ENCODE peak calls at places on chromosomes 2 and 18, in nine cellular contexts. H is NCI-H1105 treated with DMSO at 0.1 percent for 48 hours; B is DMS153; T is AG08396; I is aorta; F is putamen; C is Kasumi-1; R is activated effector memory CD4-positive, alpha-beta T cell treated with anti-CD3 and anti-CD28 coated beads, Interleukin-2, amount 50 U/mL, for 16 hours; M is fibroblast of lung. Q is an unnamed sample.

GRCh38 chr18:44592639-44593038 is 88.0 kb upstream of the SETBP1 start:
- DNase-seq in C (no peak), H (no peak), I (no peak), F (no peak), R (no peak), M (peak), T (peak), B (no peak), Q (no peak)

GRCh38 chr2:121999273-121999672 is 243.8 kb downstream of the TSN start:
- DNase-seq in F (no peak), C (peak), R (no peak), T (peak), M (peak), B (peak), H (peak), I (no peak), Q (no peak)

GRCh38 chr18:32355896-32356295 is 114.8 kb downstream of the GAREM1 start:
- DNase-seq in I (no peak), B (no peak), H (no peak), C (no peak), F (no peak), T (no peak), R (no peak), M (peak), Q (no peak)

GRCh38 chr18:45457933-45458332 is 157.3 kb upstream of the SLC14A2 start:
- DNase-seq in H (no peak), B (no peak), T (no peak), F (no peak), I (no peak), C (no peak), R (no peak), M (no peak), Q (no peak)

GRCh38 chr2:1582891-1583341 is 161.4 kb downstream of the PXDN start:
- DNase-seq in R (peak), B (no peak), M (no peak), T (no peak), C (no peak), H (no peak), I (peak), F (no peak), Q (no peak)

GRCh38 chr2:154261473-154262027 is 389.8 kb downstream of the GALNT13 start:
- DNase-seq in C (no peak), B (no peak), H (no peak), R (no peak), T (no peak), I (no peak), F (no peak), M (no peak), Q (no peak)

GRCh38 chr18:57429607-57430165 is 5.5 kb upstream of the ONECUT2 start:
- DNase-seq in T (no peak), F (no peak), B (no peak), H (no peak), I (no peak), R (no peak), C (no peak), M (no peak), Q (peak)

GRCh38 chr2:30670453-30670852 is 136.8 kb downstream of the CAPN13 start:
- DNase-seq in T (no peak), M (no peak), F (no peak), C (no peak), H (no peak), B (no peak), R (no peak), I (no peak), Q (no peak)

GRCh38 chr2:180258041-180258537 is 251.0 kb upstream of the CWC22 start:
- DNase-seq in R (no peak), B (no peak), T (no peak), C (no peak), I (no peak), H (no peak), F (no peak), M (no peak), Q (no peak)

GRCh38 chr2:62505649-62506420 is at the start of gene TMEM17:
- DNase-seq in B (peak), H (peak), M (peak), T (peak), I (peak), R (peak), F (peak), C (peak), Q (peak)

GRCh38 chr2:190340369-190340768 is 3.0 kb upstream of the INPP1 start:
- DNase-seq in B (peak), R (no peak), I (no peak), T (no peak), F (no peak), H (peak), M (peak), C (no peak), Q (peak)

GRCh38 chr2:29013046-29013780 is 32.1 kb downstream of the TOGARAM2 start:
- DNase-seq in B (no peak), T (no peak), F (no peak), C (peak), R (no peak), I (no peak), M (no peak), H (no peak), Q (no peak)

GRCh38 chr2:32931945-32932709 is 14.6 kb upstream of the LTBP1 start:
- DNase-seq in H (no peak), B (no peak), C (no peak), T (no peak), M (no peak), F (no peak), I (no peak), R (no peak), Q (no peak)

GRCh38 chr2:241072553-241073165 is 29.4 kb downstream of the MTERF4 start:
- DNase-seq in R (no peak), C (no peak), F (no peak), H (no peak), B (no peak), T (no peak), I (no peak), M (no peak), Q (no peak)

GRCh38 chr2:120443946-120444345 is 98.0 kb downstream of the INHBB start:
- DNase-seq in R (peak), B (no peak), T (no peak), F (no peak), H (no peak), C (no peak), I (no peak), M (no peak), Q (no peak)